ENCODE peak calls at places on chromosome 20, in seven cellular contexts. M is NCI-H69, S is AG10803, Z is NCI-H1092 treated with DMSO at 0.1 percent for 48 hours, P is NCI-H345, J is EH, I is T-helper 2 cell. L is an unnamed sample.

GRCh38 chr20:46690219-46691111 is 1.2 kb upstream of the TP53RK start:
- DNase-seq in M (no peak), S (no peak), Z (no peak), P (no peak), J (no peak), I (no peak), L (no peak)

GRCh38 chr20:64037498-64038213 is 1.7 kb downstream of the C20orf204 start:
- DNase-seq in M (peak; percentile 34), S (no peak), Z (no peak), P (peak; percentile 50), J (no peak), I (no peak), L (no peak)

GRCh38 chr20:48490976-48491657 is 336.7 kb downstream of the PREX1 start:
- DNase-seq in M (no peak), S (no peak), Z (no peak), P (no peak), J (no peak), I (no peak), L (no peak)

GRCh38 chr20:1825492-1825891 is 69.7 kb upstream of the SIRPA start:
- DNase-seq in M (no peak), S (peak; percentile 75), Z (no peak), P (no peak), J (peak; percentile 66), I (no peak), L (no peak)

GRCh38 chr20:18537651-18538050 is 29.6 kb upstream of the SMIM26 start:
- DNase-seq in M (no peak), S (peak; percentile 6), Z (no peak), P (no peak), J (peak; percentile 8), I (no peak), L (no peak)

GRCh38 chr20:16287776-16288175 is 285.5 kb downstream of the KIF16B start:
- DNase-seq in M (no peak), S (no peak), Z (no peak), P (no peak), J (no peak), I (no peak), L (no peak)

GRCh38 chr20:10540636-10541493 is 105.8 kb downstream of the SLX4IP start:
- DNase-seq in M (peak; percentile 23), S (peak; percentile 77), Z (no peak), P (no peak), J (peak; percentile 92), I (no peak), L (no peak)

GRCh38 chr20:36506253-36506652 is 35.1 kb upstream of the MYL9 start:
- DNase-seq in M (peak; percentile 40), S (no peak), Z (no peak), P (no peak), J (no peak), I (no peak), L (no peak)

GRCh38 chr20:62134735-62135231 is 8.4 kb downstream of the PSMA7 start:
- DNase-seq in M (no peak), S (peak; percentile 33), Z (no peak), P (no peak), J (peak; percentile 11), I (no peak), L (no peak)

GRCh38 chr20:36462440-36463211 is 78.7 kb upstream of the MYL9 start:
- DNase-seq in M (peak; percentile 37), S (peak; percentile 70), Z (no peak), P (no peak), J (peak; percentile 87), I (no peak), L (no peak)

GRCh38 chr20:63552481-63553249 is 1.3 kb upstream of the FNDC11 start:
- DNase-seq in M (peak; percentile 77), S (no peak), Z (no peak), P (no peak), J (peak; percentile 30), I (no peak), L (peak; percentile 59)

GRCh38 chr20:50727792-50728485 is 3.4 kb upstream of the PARD6B start:
- DNase-seq in M (no peak), S (no peak), Z (no peak), P (no peak), J (no peak), I (no peak), L (no peak)

GRCh38 chr20:294602-295001 is 2.8 kb upstream of the ZCCHC3 start:
- DNase-seq in M (no peak), S (no peak), Z (no peak), P (no peak), J (no peak), I (no peak), L (no peak)

GRCh38 chr20:36303020-36303595 is 3.0 kb upstream of the DLGAP4 start:
- DNase-seq in M (peak; percentile 44), S (no peak), Z (no peak), P (no peak), J (no peak), I (no peak), L (no peak)

GRCh38 chr20:38044685-38045084 is 11.1 kb downstream of the RPRD1B start:
- DNase-seq in M (no peak), S (no peak), Z (no peak), P (no peak), J (no peak), I (no peak), L (no peak)

GRCh38 chr20:58698741-58699141 is 6.1 kb downstream of the NPEPL1 start:
- DNase-seq in M (no peak), S (no peak), Z (no peak), P (no peak), J (no peak), I (no peak), L (no peak)

GRCh38 chr20:38585404-38586180 is 4.6 kb downstream of the ADIG start:
- DNase-seq in M (no peak), S (no peak), Z (no peak), P (no peak), J (no peak), I (no peak), L (no peak)

GRCh38 chr20:54510546-54511129 is 35.2 kb downstream of the DOK5 start:
- DNase-seq in M (no peak), S (no peak), Z (no peak), P (no peak), J (no peak), I (no peak), L (no peak)

GRCh38 chr20:63127700-63128364 is 88.1 kb downstream of the YTHDF1 start:
- DNase-seq in M (no peak), S (no peak), Z (no peak), P (no peak), J (no peak), I (no peak), L (no peak)

GRCh38 chr20:16580596-16580995 is 7.3 kb upstream of the KIF16B start:
- DNase-seq in M (peak; percentile 64), S (no peak), Z (no peak), P (no peak), J (no peak), I (no peak), L (no peak)

GRCh38 chr20:2042400-2042799 is 48.5 kb upstream of the PDYN start:
- DNase-seq in M (peak; percentile 35), S (peak; percentile 50), Z (no peak), P (no peak), J (peak; percentile 72), I (no peak), L (no peak)

GRCh38 chr20:51680067-51680749 is 88.0 kb downstream of the ATP9A start:
- DNase-seq in M (no peak), S (no peak), Z (no peak), P (no peak), J (no peak), I (no peak), L (no peak)

GRCh38 chr20:62365814-62366369 is 1.2 kb downstream of the LAMA5 start:
- DNase-seq in M (peak; percentile 68), S (no peak), Z (no peak), P (peak; percentile 58), J (no peak), I (no peak), L (no peak)

GRCh38 chr20:57390604-57391438 is at the start of gene RBM38:
- DNase-seq in M (peak; percentile 80), S (peak; percentile 50), Z (peak; percentile 82), P (peak; percentile 86), J (peak; percentile 70), I (peak; percentile 62), L (peak; percentile 63)

GRCh38 chr20:49460916-49461315 is 21.6 kb downstream of the KCNB1 start:
- DNase-seq in M (peak; percentile 79), S (no peak), Z (no peak), P (peak; percentile 70), J (no peak), I (no peak), L (no peak)

GRCh38 chr20:25058797-25059486 is 1.0 kb upstream of the ACSS1 start:
- DNase-seq in M (peak; percentile 23), S (no peak), Z (no peak), P (no peak), J (peak; percentile 28), I (no peak), L (no peak)

GRCh38 chr20:57294558-57294957 is 28.1 kb upstream of the BMP7 start:
- DNase-seq in M (no peak), S (no peak), Z (no peak), P (no peak), J (no peak), I (no peak), L (no peak)

GRCh38 chr20:56843817-56844216 is 214.7 kb downstream of the TFAP2C start:
- DNase-seq in M (no peak), S (no peak), Z (no peak), P (no peak), J (peak; percentile 31), I (no peak), L (no peak)

GRCh38 chr20:41983159-41983558 is 365.0 kb upstream of the CHD6 start:
- DNase-seq in M (no peak), S (no peak), Z (no peak), P (no peak), J (no peak), I (no peak), L (no peak)

L was measured in effector memory CD8-positive, alpha-beta T cell.